ENCODE peak calls at places on chromosome 5, in seven cellular contexts. W, C, I, B, N, S and U are unnamed samples.

GRCh38 chr5:159765034-159765433 is 151.2 kb upstream of the ADRA1B start:
- DNase-seq in I (no peak), B (peak; percentile 30), C (no peak), S (no peak), N (no peak), W (no peak), U (no peak)

GRCh38 chr5:136666970-136667620 is 301.8 kb upstream of the TRPC7 start:
- DNase-seq in W (no peak), I (no peak), N (no peak), C (no peak), S (no peak), B (no peak), U (no peak)

GRCh38 chr5:40442346-40442745 is 237.4 kb upstream of the PTGER4 start:
- DNase-seq in N (no peak), B (peak; percentile 3), C (no peak), I (no peak), W (no peak), S (no peak), U (no peak)

GRCh38 chr5:154729613-154730012 is 25.6 kb upstream of the LARP1 start:
- DNase-seq in N (no peak), W (no peak), B (no peak), S (no peak), I (no peak), C (no peak), U (peak; percentile 28)

GRCh38 chr5:65861830-65862241 is 64.5 kb upstream of the ERBIN start:
- DNase-seq in W (no peak), B (peak; percentile 87), I (peak; percentile 98), S (no peak), C (no peak), N (no peak), U (peak; percentile 49)

GRCh38 chr5:123092696-123093095 is 3.7 kb downstream of the PRDM6 start:
- DNase-seq in I (no peak), N (no peak), S (no peak), C (no peak), B (no peak), W (no peak), U (no peak)

GRCh38 chr5:155049569-155050383 is 36.2 kb downstream of the KIF4B start:
- DNase-seq in S (no peak), W (peak; percentile 37), N (no peak), B (peak; percentile 13), I (no peak), C (no peak), U (no peak)

GRCh38 chr5:123206618-123207320 is 117.7 kb downstream of the PRDM6 start:
- DNase-seq in N (no peak), C (no peak), S (no peak), B (peak; percentile 67), W (no peak), I (peak; percentile 10), U (no peak)

GRCh38 chr5:35089688-35090314 is 42.1 kb upstream of the AGXT2 start:
- DNase-seq in I (peak; percentile 40), W (peak; percentile 73), C (peak; percentile 74), S (peak; percentile 53), N (peak; percentile 11), B (peak; percentile 81), U (peak; percentile 79)

GRCh38 chr5:65299841-65300240 is 181.9 kb downstream of the ADAMTS6 start:
- DNase-seq in B (peak; percentile 34), N (no peak), C (no peak), I (peak; percentile 46), W (no peak), S (no peak), U (no peak)

GRCh38 chr5:146032911-146033310 is 72.5 kb downstream of the PLAC8L1 start:
- DNase-seq in C (no peak), N (no peak), W (no peak), S (no peak), I (no peak), B (no peak), U (no peak)

GRCh38 chr5:146130440-146131045 is 25.2 kb upstream of the PLAC8L1 start:
- DNase-seq in N (no peak), I (peak; percentile 28), C (no peak), W (no peak), S (no peak), B (peak; percentile 64), U (peak; percentile 30)

GRCh38 chr5:179344301-179345178 is 721 bp downstream of the ADAMTS2 start:
- DNase-seq in W (peak; percentile 30), N (no peak), C (no peak), B (peak; percentile 23), I (no peak), S (peak; percentile 22), U (no peak)

GRCh38 chr5:132260051-132260450 is 2.6 kb downstream of the PDLIM4 start:
- DNase-seq in S (no peak), B (no peak), I (no peak), C (no peak), N (no peak), W (no peak), U (peak; percentile 26)

GRCh38 chr5:150043657-150044333 is 42.6 kb downstream of the CSF1R start:
- DNase-seq in N (peak; percentile 34), W (no peak), B (no peak), I (no peak), S (no peak), C (no peak), U (no peak)

GRCh38 chr5:139636207-139636792 is 11.8 kb upstream of the CXXC5 start:
- DNase-seq in B (no peak), C (peak; percentile 79), I (no peak), W (no peak), S (no peak), N (no peak), U (no peak)

GRCh38 chr5:126780165-126780827 is 3.4 kb downstream of the LMNB1 start:
- DNase-seq in S (peak; percentile 53), C (peak; percentile 80), N (peak; percentile 26), W (peak; percentile 28), I (peak; percentile 45), B (peak; percentile 85), U (peak; percentile 49)

GRCh38 chr5:169788168-169788567 is 151.1 kb downstream of the DOCK2 start:
- DNase-seq in C (no peak), N (no peak), S (no peak), W (no peak), B (peak; percentile 46), I (no peak), U (no peak)

GRCh38 chr5:132075719-132076077 is 2.1 kb downstream of the CSF2 start:
- DNase-seq in B (no peak), W (no peak), N (no peak), S (no peak), I (no peak), C (no peak), U (no peak)

GRCh38 chr5:16721151-16722102 is 104.6 kb upstream of the RETREG1 start:
- DNase-seq in I (no peak), B (no peak), W (no peak), C (no peak), S (no peak), N (no peak), U (peak; percentile 30)

GRCh38 chr5:15026011-15026481 is 154.5 kb upstream of the ANKH start:
- DNase-seq in C (no peak), N (no peak), B (no peak), W (no peak), S (no peak), I (no peak), U (no peak)

GRCh38 chr5:138272681-138273080 is 1.7 kb downstream of the GFRA3 start:
- DNase-seq in S (no peak), B (no peak), N (no peak), C (no peak), W (no peak), I (no peak), U (no peak)

GRCh38 chr5:132007399-132008162 is 3.9 kb downstream of the ACSL6 start:
- DNase-seq in B (peak; percentile 85), I (peak; percentile 52), W (peak; percentile 89), S (peak; percentile 72), C (peak; percentile 87), N (peak; percentile 61), U (peak; percentile 73)